ENCODE peak calls at places on chromosomes 2 and 18, in five cellular contexts. W, J, Q, U and N are unnamed samples.

GRCh38 chr18:13660510-13660909 is 65.8 kb downstream of the FAM210A start:
- DNase-seq in W (no peak), J (no peak), Q (no peak), U (no peak), N (no peak)

GRCh38 chr2:68861330-68861729 is 9.9 kb downstream of the BMP10 start:
- DNase-seq in W (no peak), J (no peak), Q (no peak), U (no peak), N (no peak)

GRCh38 chr18:11498821-11499220 is 110.6 kb upstream of the SLC35G4 start:
- DNase-seq in W (no peak), J (no peak), Q (no peak), U (no peak), N (no peak)

GRCh38 chr18:65753520-65753919 is 2.7 kb downstream of the CDH7 start:
- DNase-seq in W (no peak), J (peak), Q (no peak), U (no peak), N (no peak)

GRCh38 chr2:208036357-208036756 is 11.0 kb upstream of the PLEKHM3 start:
- DNase-seq in W (peak), J (no peak), Q (no peak), U (no peak), N (no peak)

GRCh38 chr2:230658577-230658876 is 54.1 kb upstream of the CAB39 start:
- DNase-seq in W (no peak), J (no peak), Q (no peak), U (no peak), N (no peak)

GRCh38 chr2:42937171-42937875 is 144.9 kb upstream of the HAAO start:
- DNase-seq in W (no peak), J (no peak), Q (peak), U (no peak), N (no peak)

GRCh38 chr2:43838560-43839267 is at the start of the genes ABCG5 and ABCG8:
- DNase-seq in W (no peak), J (no peak), Q (peak), U (no peak), N (no peak)

GRCh38 chr2:239306274-239307220 is 94.3 kb downstream of the HDAC4 start:
- DNase-seq in W (no peak), J (no peak), Q (peak), U (peak), N (no peak)

GRCh38 chr2:108560895-108561530 is 26.7 kb downstream of the LIMS1 start:
- DNase-seq in W (no peak), J (no peak), Q (no peak), U (no peak), N (no peak)

GRCh38 chr2:238462782-238463396 is 36.2 kb downstream of the ASB1 start:
- DNase-seq in W (peak), J (peak), Q (no peak), U (no peak), N (no peak)

GRCh38 chr2:148642112-148642744 is 2.3 kb upstream of the EPC2 start:
- DNase-seq in W (no peak), J (no peak), Q (no peak), U (no peak), N (no peak)

GRCh38 chr18:49177812-49178211 is 227.0 kb upstream of the SMAD7 start:
- DNase-seq in W (peak), J (peak), Q (no peak), U (no peak), N (peak)

GRCh38 chr2:51068237-51068636 is 36.3 kb upstream of the NRXN1 start:
- DNase-seq in W (no peak), J (no peak), Q (no peak), U (no peak), N (no peak)

GRCh38 chr2:25340340-25340886 is 1.3 kb downstream of the DNMT3A start:
- DNase-seq in W (no peak), J (no peak), Q (peak), U (peak), N (no peak)
- H3K4me3 ChIP-seq in W (peak), J (peak), Q (peak), U (peak), N (peak)

GRCh38 chr18:44968336-44968735 is 287.6 kb downstream of the SETBP1 start:
- DNase-seq in W (no peak), J (no peak), Q (no peak), U (no peak), N (no peak)
- TF ChIP-seq CTCF in W (no peak), J (no peak), Q (no peak), U (no peak), N (no peak)

GRCh38 chr2:120312861-120313694 is 32.9 kb upstream of the INHBB start:
- DNase-seq in W (peak), J (peak), Q (peak), U (peak), N (peak)

GRCh38 chr2:120315367-120316033 is 30.4 kb upstream of the INHBB start:
- DNase-seq in W (no peak), J (no peak), Q (no peak), U (no peak), N (no peak)

GRCh38 chr2:120314656-120315366 is 31.1 kb upstream of the INHBB start:
- DNase-seq in W (no peak), J (no peak), Q (no peak), U (peak), N (no peak)

GRCh38 chr2:120312076-120312475 is 33.9 kb upstream of the INHBB start:
- DNase-seq in W (no peak), J (no peak), Q (no peak), U (no peak), N (no peak)

GRCh38 chr2:120313695-120314615 is 32.0 kb upstream of the INHBB start:
- DNase-seq in W (no peak), J (no peak), Q (no peak), U (peak), N (no peak)
- H3K4me3 ChIP-seq in W (peak), J (peak), Q (peak), U (peak), N (peak)

GRCh38 chr18:34959989-34960388 is 81.2 kb upstream of the MAPRE2 start:
- DNase-seq in W (no peak), J (no peak), Q (no peak), U (no peak), N (no peak)

GRCh38 chr18:34956663-34957062 is 84.5 kb upstream of the MAPRE2 start:
- DNase-seq in W (peak), J (peak), Q (no peak), U (no peak), N (no peak)

GRCh38 chr18:34959211-34959829 is 81.9 kb upstream of the MAPRE2 start:
- DNase-seq in W (no peak), J (no peak), Q (no peak), U (no peak), N (no peak)

GRCh38 chr18:34957864-34958259 is 83.4 kb upstream of the MAPRE2 start:
- DNase-seq in W (no peak), J (no peak), Q (no peak), U (no peak), N (no peak)

GRCh38 chr18:34957119-34957863 is 83.9 kb upstream of the MAPRE2 start:
- DNase-seq in W (no peak), J (peak), Q (no peak), U (no peak), N (no peak)
- TF ChIP-seq CTCF in W (no peak), J (no peak), Q (no peak), U (no peak), N (no peak)

DNA sequence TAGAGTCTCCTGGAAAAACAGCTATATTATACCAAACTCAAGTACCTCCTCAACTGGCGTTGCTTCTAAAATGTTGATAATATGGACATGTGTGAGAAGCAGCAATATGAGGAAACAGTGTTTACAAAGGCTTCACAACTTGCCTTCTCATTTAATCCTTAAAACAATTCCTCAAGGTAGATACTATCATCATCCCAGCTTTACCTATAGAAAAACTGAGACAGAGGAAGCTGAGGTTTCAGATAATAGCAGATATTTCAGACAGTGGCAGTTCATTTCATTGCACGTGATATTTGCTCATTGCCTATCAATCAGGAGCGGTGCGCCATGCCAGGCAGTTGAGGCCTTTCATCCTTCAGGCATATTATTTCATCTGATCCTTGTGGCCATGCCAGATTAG is 8.3 kb downstream of the GALNT5 start:
- DNase-seq in W (no peak), J (no peak), Q (no peak), U (no peak), N (no peak)
- H3K4me3 ChIP-seq in W (no peak), J (no peak), Q (no peak), U (no peak), N (no peak)

GRCh38 chr2:88489181-88489580 is 36.7 kb upstream of the FOXI3 start:
- DNase-seq in W (no peak), J (no peak), Q (no peak), U (no peak), N (no peak)
- TF ChIP-seq CTCF in W (no peak), J (no peak), Q (no peak), U (no peak), N (no peak)

GRCh38 chr2:64165696-64166095 is 21.5 kb upstream of the PELI1 start:
- DNase-seq in W (peak), J (peak), Q (no peak), U (no peak), N (no peak)
- H3K4me3 ChIP-seq in W (no peak), J (no peak), Q (no peak), U (no peak), N (no peak)

GRCh38 chr2:179336782-179337534 is 72.3 kb upstream of the SESTD1 start:
- DNase-seq in W (peak), J (peak), Q (no peak), U (no peak), N (peak)

GRCh38 chr2:179341152-179341866 is 76.7 kb upstream of the SESTD1 start:
- DNase-seq in W (no peak), J (no peak), Q (no peak), U (no peak), N (no peak)

GRCh38 chr2:179338681-179339080 is 74.0 kb upstream of the SESTD1 start:
- DNase-seq in W (peak), J (no peak), Q (no peak), U (no peak), N (peak)

GRCh38 chr2:179343945-179344279 is 79.3 kb upstream of the SESTD1 start:
- DNase-seq in W (no peak), J (no peak), Q (no peak), U (no peak), N (no peak)

GRCh38 chr2:179340678-179341077 is 76.0 kb upstream of the SESTD1 start:
- DNase-seq in W (peak), J (peak), Q (no peak), U (no peak), N (peak)
- TF ChIP-seq CTCF in W (peak), J (peak), Q (no peak), U (no peak), N (no peak)

GRCh38 chr2:10329880-10330699 is 27.4 kb downstream of the HPCAL1 start:
- DNase-seq in W (peak), J (peak), Q (no peak), U (no peak), N (peak)

GRCh38 chr2:10331702-10332401 is 29.1 kb downstream of the HPCAL1 start:
- DNase-seq in W (no peak), J (no peak), Q (no peak), U (no peak), N (no peak)

GRCh38 chr2:10332402-10333246 is 29.9 kb downstream of the HPCAL1 start:
- DNase-seq in W (no peak), J (peak), Q (no peak), U (no peak), N (no peak)

GRCh38 chr2:10330700-10331032 is 28.0 kb downstream of the HPCAL1 start:
- DNase-seq in W (no peak), J (no peak), Q (no peak), U (no peak), N (no peak)

DNA sequence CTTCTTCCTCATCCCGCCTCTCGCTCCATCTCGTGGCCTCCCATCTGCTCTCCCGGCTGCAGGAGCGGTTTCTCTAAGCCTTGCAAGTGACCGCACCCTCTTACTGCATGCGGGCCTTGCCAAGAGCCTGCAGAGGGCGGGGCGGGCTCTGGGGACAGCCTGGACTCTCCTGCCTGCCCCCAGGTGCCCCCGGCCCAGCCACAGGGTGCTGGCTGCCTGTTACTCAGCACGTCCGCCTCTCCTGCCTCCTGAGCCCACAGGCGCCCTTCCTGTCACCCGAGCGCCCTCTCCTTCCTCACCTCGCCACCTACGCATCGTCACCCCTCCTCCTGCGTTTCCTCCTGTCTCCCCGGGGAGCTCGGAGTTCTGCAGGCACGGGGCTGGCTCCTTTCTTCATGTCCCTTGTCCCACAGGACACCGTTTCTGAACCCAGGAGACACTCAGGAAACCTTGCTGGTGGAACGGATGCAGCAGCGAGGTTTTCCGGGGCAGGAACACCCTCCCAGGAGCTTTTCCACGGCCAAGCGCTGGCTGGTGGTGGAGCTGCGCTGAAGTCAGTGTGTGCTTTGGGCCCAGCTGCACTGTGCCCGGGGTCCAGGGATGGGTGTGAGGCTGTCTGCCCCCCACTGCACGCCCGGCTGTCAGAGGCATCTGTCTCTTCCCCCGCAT is 28.5 kb downstream of the HPCAL1 start:
- DNase-seq in W (no peak), J (no peak), Q (peak), U (no peak), N (no peak)
- H3K4me3 ChIP-seq in W (no peak), J (no peak), Q (no peak), U (no peak), N (no peak)